ENCODE peak calls at places on chromosomes 16 and 17, in nine cellular contexts. Q is effector CD4-positive, alpha-beta T cell; A is non-pigmented ciliary epithelial cell; O is PC-9; B is amniotic stem cell; M is Kasumi-1; N is AG08395; P is fibroblast of lung; T is SK-MEL-5. H is an unnamed sample.

GRCh38 chr16:67457611-67458010 is 23.3 kb downstream of the ATP6V0D1 start:
- DNase-seq in Q (no peak), A (no peak), O (no peak), B (no peak), M (no peak), N (no peak), P (no peak), T (no peak), H (no peak)

GRCh38 chr17:65103431-65103830 is 33.7 kb upstream of the RGS9 start:
- DNase-seq in Q (no peak), A (no peak), O (no peak), B (no peak), M (no peak), N (no peak), P (no peak), T (no peak), H (no peak)

GRCh38 chr16:69709456-69710084 is 16.8 kb downstream of the NQO1 start:
- DNase-seq in Q (no peak), A (no peak), O (no peak), B (peak; percentile 64), M (peak; percentile 79), N (peak; percentile 67), P (peak; percentile 61), T (peak; percentile 81), H (no peak)

GRCh38 chr16:66471696-66472393 is 44.8 kb downstream of the BEAN1 start:
- DNase-seq in Q (no peak), A (no peak), O (no peak), B (no peak), M (no peak), N (no peak), P (no peak), T (no peak), H (no peak)

GRCh38 chr17:79159926-79160325 is 85.3 kb downstream of the ENGASE start:
- DNase-seq in Q (no peak), A (no peak), O (no peak), B (no peak), M (no peak), N (no peak), P (no peak), T (no peak), H (no peak)

GRCh38 chr16:55822280-55822810 is 10.6 kb downstream of the CES1 start:
- DNase-seq in Q (no peak), A (no peak), O (no peak), B (no peak), M (no peak), N (no peak), P (no peak), T (no peak), H (no peak)

GRCh38 chr16:88681709-88682451 is 4.4 kb downstream of the SNAI3 start:
- DNase-seq in Q (peak; percentile 43), A (no peak), O (no peak), B (no peak), M (peak; percentile 78), N (no peak), P (peak; percentile 28), T (no peak), H (peak; percentile 25)

GRCh38 chr17:51263001-51263400 is 2.7 kb downstream of the UTP18 start:
- DNase-seq in Q (no peak), A (no peak), O (no peak), B (no peak), M (no peak), N (no peak), P (peak; percentile 17), T (peak; percentile 29), H (no peak)

GRCh38 chr16:65117701-65118448 is 4.0 kb downstream of the CDH11 start:
- DNase-seq in Q (no peak), A (no peak), O (peak; percentile 27), B (peak; percentile 65), M (peak; percentile 69), N (peak; percentile 65), P (peak; percentile 85), T (peak; percentile 85), H (no peak)

GRCh38 chr17:34616148-34616547 is 36.8 kb downstream of the TMEM132E start:
- DNase-seq in Q (no peak), A (no peak), O (no peak), B (no peak), M (no peak), N (no peak), P (no peak), T (no peak), H (no peak)

GRCh38 chr16:84266451-84266850 is 26.6 kb upstream of the KCNG4 start:
- DNase-seq in Q (peak; percentile 3), A (peak; percentile 17), O (peak; percentile 43), B (no peak), M (no peak), N (peak; percentile 57), P (peak; percentile 58), T (peak; percentile 93), H (no peak)

GRCh38 chr17:2892305-2892971 is 96.2 kb downstream of the RAP1GAP2 start:
- DNase-seq in Q (no peak), A (peak; percentile 13), O (peak; percentile 77), B (no peak), M (no peak), N (peak; percentile 79), P (peak; percentile 92), T (peak; percentile 10), H (no peak)

GRCh38 chr17:82204831-82205719 is 7.6 kb downstream of the CCDC57 start:
- DNase-seq in Q (no peak), A (peak; percentile 49), O (peak; percentile 40), B (peak; percentile 42), M (peak; percentile 71), N (peak; percentile 74), P (peak; percentile 80), T (no peak), H (no peak)

GRCh38 chr16:85412911-85413520 is 200.1 kb upstream of the GSE1 start:
- DNase-seq in Q (no peak), A (no peak), O (no peak), B (no peak), M (no peak), N (no peak), P (no peak), T (no peak), H (no peak)

GRCh38 chr17:67902531-67903231 is 77.4 kb downstream of the BPTF start:
- DNase-seq in Q (no peak), A (no peak), O (no peak), B (no peak), M (no peak), N (no peak), P (no peak), T (peak; percentile 99), H (no peak)

GRCh38 chr17:59848778-59849177 is 44.0 kb downstream of the TUBD1 start:
- DNase-seq in Q (no peak), A (no peak), O (peak; percentile 65), B (no peak), M (no peak), N (no peak), P (peak; percentile 61), T (no peak), H (no peak)

GRCh38 chr16:10256855-10257641 is 74.8 kb upstream of the GRIN2A start:
- DNase-seq in Q (peak; percentile 26), A (no peak), O (peak; percentile 16), B (no peak), M (peak; percentile 32), N (peak; percentile 57), P (peak; percentile 5), T (peak; percentile 42), H (peak; percentile 25)

GRCh38 chr17:1580979-1581676 is 18.5 kb upstream of the PITPNA start:
- DNase-seq in Q (no peak), A (no peak), O (no peak), B (no peak), M (no peak), N (no peak), P (no peak), T (no peak), H (no peak)

GRCh38 chr16:88624977-88625576 is 13.3 kb upstream of the IL17C start:
- DNase-seq in Q (no peak), A (no peak), O (no peak), B (no peak), M (no peak), N (no peak), P (no peak), T (no peak), H (no peak)

GRCh38 chr17:32928527-32929287 is 754 bp downstream of the TMEM98 start:
- DNase-seq in Q (no peak), A (no peak), O (no peak), B (no peak), M (no peak), N (no peak), P (peak; percentile 25), T (no peak), H (no peak)

GRCh38 chr16:51404386-51404785 is 253.3 kb upstream of the SALL1 start:
- DNase-seq in Q (no peak), A (no peak), O (no peak), B (no peak), M (no peak), N (no peak), P (peak; percentile 16), T (no peak), H (no peak)

GRCh38 chr16:5459863-5460262 is 362.3 kb upstream of the EEF2KMT start:
- DNase-seq in Q (no peak), A (no peak), O (no peak), B (no peak), M (no peak), N (no peak), P (no peak), T (no peak), H (no peak)

GRCh38 chr17:17446666-17447155 is 30.1 kb upstream of the MED9 start:
- DNase-seq in Q (no peak), A (no peak), O (peak; percentile 50), B (no peak), M (no peak), N (no peak), P (no peak), T (no peak), H (no peak)

GRCh38 chr17:28112199-28112995 is 69.9 kb downstream of the NLK start:
- DNase-seq in Q (no peak), A (no peak), O (no peak), B (no peak), M (no peak), N (peak; percentile 3), P (peak; percentile 24), T (no peak), H (no peak)

GRCh38 chr16:21203155-21203797 is 8.1 kb downstream of the ZP2 start:
- DNase-seq in Q (no peak), A (no peak), O (no peak), B (no peak), M (no peak), N (no peak), P (no peak), T (no peak), H (no peak)

GRCh38 chr17:47257651-47258339 is 4.2 kb downstream of the ITGB3 start:
- DNase-seq in Q (no peak), A (peak; percentile 40), O (no peak), B (peak; percentile 17), M (no peak), N (peak; percentile 78), P (peak; percentile 90), T (peak; percentile 79), H (no peak)

GRCh38 chr16:29831490-29831889 is 11.2 kb downstream of the MVP start:
- DNase-seq in Q (no peak), A (no peak), O (no peak), B (no peak), M (no peak), N (no peak), P (no peak), T (no peak), H (no peak)

GRCh38 chr17:75808905-75809621 is 24.5 kb downstream of the UNK start:
- DNase-seq in Q (no peak), A (no peak), O (no peak), B (no peak), M (no peak), N (peak; percentile 79), P (peak; percentile 87), T (peak; percentile 96), H (no peak)

GRCh38 chr17:18039535-18040286 is 503 bp downstream of the GID4 start:
- DNase-seq in Q (no peak), A (no peak), O (peak; percentile 53), B (no peak), M (no peak), N (peak; percentile 21), P (no peak), T (no peak), H (no peak)

GRCh38 chr17:32256012-32256694 is 9.5 kb upstream of the RHBDL3 start:
- DNase-seq in Q (no peak), A (no peak), O (no peak), B (no peak), M (no peak), N (no peak), P (peak; percentile 37), T (no peak), H (no peak)

GRCh38 chr17:83202002-83203000 is 122.9 kb downstream of the METRNL start:
- DNase-seq in Q (no peak), A (no peak), O (no peak), B (no peak), M (no peak), N (no peak), P (no peak), T (no peak), H (no peak)

H was measured in effector CD8-positive, alpha-beta T cell.